ENCODE peak calls at places on chromosomes 7 and 10, in eight cellular contexts. X is psoas muscle; F is colonic mucosa; Z is thoracic aorta; C is ascending aorta; A is neuronal stem cell; N is right lobe of liver; S is CD4-positive, alpha-beta memory T cell. L is an unnamed sample.
A peak's percentile ranks its signal among the peaks of the same experiment; 100 is the strongest.

GRCh38 chr10:121260383-121260782 is 337.9 kb downstream of the FGFR2 start:
- DNase-seq in X (no peak), F (no peak), Z (no peak), C (no peak), A (no peak), N (no peak), S (no peak), L (no peak)

GRCh38 chr7:96203781-96204180 is 118.1 kb downstream of the SLC25A13 start:
- DNase-seq in X (no peak), F (no peak), Z (no peak), C (no peak), A (no peak), N (no peak), S (no peak), L (no peak)

GRCh38 chr7:141577043-141577839 is 26.0 kb downstream of the AGK start:
- DNase-seq in X (no peak), F (no peak), Z (no peak), C (no peak), A (no peak), N (no peak), S (no peak), L (no peak)

GRCh38 chr10:79052311-79053080 is 16.3 kb upstream of the ZMIZ1 start:
- DNase-seq in X (peak; percentile 31), F (peak; percentile 17), Z (no peak), C (peak; percentile 42), A (peak; percentile 27), N (peak; percentile 40), S (no peak), L (no peak)

GRCh38 chr10:105952153-105952552 is 1212.4 kb downstream of the SORCS1 start:
- DNase-seq in X (no peak), F (no peak), Z (no peak), C (no peak), A (peak; percentile 27), N (no peak), S (no peak), L (no peak)

GRCh38 chr7:36821617-36822016 is 97.3 kb upstream of the AOAH start:
- DNase-seq in X (no peak), F (no peak), Z (no peak), C (no peak), A (no peak), N (no peak), S (no peak), L (no peak)

GRCh38 chr7:54705436-54705835 is 53.6 kb downstream of the SEC61G start:
- DNase-seq in X (no peak), F (no peak), Z (no peak), C (no peak), A (no peak), N (no peak), S (no peak), L (no peak)

GRCh38 chr7:112994666-112995065 is 92.0 kb downstream of the GPR85 start:
- DNase-seq in X (no peak), F (no peak), Z (no peak), C (no peak), A (no peak), N (no peak), S (no peak), L (no peak)

GRCh38 chr10:126878594-126878993 is 26.6 kb upstream of the DOCK1 start:
- DNase-seq in X (no peak), F (no peak), Z (no peak), C (no peak), A (no peak), N (no peak), S (no peak), L (no peak)

GRCh38 chr10:35643976-35644799 is 2.1 kb upstream of the FZD8 start:
- DNase-seq in X (no peak), F (peak; percentile 34), Z (no peak), C (no peak), A (no peak), N (no peak), S (no peak), L (no peak)

DNA sequence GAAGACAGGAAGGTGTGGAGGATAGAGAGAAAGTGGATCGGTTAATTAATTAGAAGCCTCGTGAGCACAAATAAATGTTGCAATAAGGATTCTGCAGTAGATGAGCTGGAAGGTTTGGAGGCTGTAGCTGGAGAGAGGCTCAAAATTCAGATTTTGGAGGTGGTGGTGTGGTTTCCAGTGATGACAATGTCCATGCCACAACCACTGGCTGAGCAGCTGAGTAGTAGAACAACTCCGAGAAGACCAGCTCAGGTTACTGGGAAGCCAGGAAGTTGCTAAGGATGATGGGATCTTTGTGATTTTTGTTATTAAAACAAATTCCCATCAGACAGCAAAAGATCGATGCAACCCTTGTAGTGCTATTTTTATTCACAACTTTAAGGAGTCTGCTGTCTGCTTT is 7.7 kb downstream of the SLC26A4 start:
- DNase-seq in X (no peak), F (no peak), Z (no peak), C (no peak), A (no peak), N (no peak), S (no peak), L (no peak)
- H3K27me3 ChIP-seq in X (peaks cover 21% of the 10 kb centered on the region), F (no peaks in the 10 kb centered on the region), Z (no peaks in the 10 kb centered on the region), C (no peaks in the 10 kb centered on the region), A (peaks cover 38% of the 10 kb centered on the region), N (no peaks in the 10 kb centered on the region), S (peaks cover 9% of the 10 kb centered on the region), L (no peaks in the 10 kb centered on the region)

DNA sequence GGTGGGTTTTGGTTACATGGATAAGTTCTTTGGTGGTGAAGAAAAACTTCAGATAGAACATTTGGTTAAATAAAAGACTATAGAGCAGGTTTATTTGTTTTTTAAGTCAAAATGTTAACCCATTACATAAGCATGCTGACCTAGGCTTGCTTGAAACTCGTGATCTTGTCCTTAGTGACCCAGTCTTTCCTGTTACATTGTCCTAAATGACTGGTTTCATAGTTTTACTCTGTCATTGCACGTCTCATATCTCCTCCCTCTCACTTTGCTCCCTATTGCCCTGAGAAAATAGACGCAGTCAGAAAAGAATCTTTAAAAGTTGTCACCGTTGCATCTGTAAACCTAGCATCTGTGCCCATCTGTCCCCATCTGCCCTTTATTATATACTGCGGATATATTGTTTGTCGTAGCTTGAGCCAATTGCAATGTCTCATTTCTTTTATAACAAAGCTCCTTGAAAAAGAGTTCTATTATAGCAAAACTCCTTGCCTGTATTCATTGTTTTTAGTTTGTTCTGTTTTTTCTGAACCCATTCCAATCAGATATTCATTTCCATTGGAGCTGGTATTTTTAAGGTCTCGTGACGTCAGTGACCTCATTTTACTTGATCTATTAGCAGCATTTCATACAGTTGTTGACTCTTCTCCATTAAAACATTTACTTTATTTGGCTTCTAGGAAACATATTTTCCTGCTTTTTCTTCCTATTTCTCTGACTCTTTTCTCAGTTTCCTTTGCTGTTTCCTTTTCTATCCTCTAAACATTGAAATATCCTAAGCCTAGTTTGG is 57.3 kb downstream of the HELLS start:
- DNase-seq in X (no peak), F (no peak), Z (no peak), C (no peak), A (no peak), N (no peak), S (no peak), L (no peak)
- H3K27ac ChIP-seq in X (no peak overlapping the region), F (no peak overlapping the region), Z (no peak overlapping the region), C (no peak overlapping the region), A (no peak overlapping the region), N (no peak overlapping the region), S (no peak overlapping the region), L (no peak overlapping the region)

DNA sequence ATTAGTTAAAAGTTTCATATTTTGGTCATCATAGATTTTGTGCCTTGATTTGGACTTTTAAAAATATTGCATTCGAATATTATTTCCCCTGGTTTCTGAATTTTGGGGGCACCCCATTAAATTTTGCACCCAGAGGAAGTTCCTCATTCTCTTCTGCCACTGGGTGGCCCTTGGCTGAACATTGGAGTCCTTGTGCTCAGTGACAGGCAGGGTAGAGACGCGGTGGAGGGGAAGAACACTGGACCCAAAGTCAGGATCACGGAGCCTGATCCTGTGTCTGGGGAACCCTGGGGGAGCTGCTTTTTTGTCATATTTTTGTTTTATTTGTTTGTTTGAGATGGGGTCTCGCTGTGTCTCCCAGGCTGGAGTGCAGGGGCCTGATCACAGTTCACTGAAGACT is 74.7 kb downstream of the MKI67 start:
- DNase-seq in X (no peak), F (no peak), Z (no peak), C (peak; percentile 57), A (no peak), N (no peak), S (no peak), L (no peak)
- H3K36me3 ChIP-seq in X (no peaks in the 10 kb centered on the region), F (no peaks in the 10 kb centered on the region), Z (peaks cover 4% of the 10 kb centered on the region), C (no peaks in the 10 kb centered on the region), A (no peaks in the 10 kb centered on the region), N (no peaks in the 10 kb centered on the region), S (peaks cover 33% of the 10 kb centered on the region), L (peaks cover 25% of the 10 kb centered on the region)

GRCh38 chr7:30968747-30969603 is 5.2 kb downstream of the GHRHR start:
- DNase-seq in X (no peak), F (peak; percentile 38), Z (no peak), C (no peak), A (no peak), N (no peak), S (no peak), L (no peak)
- H3K27me3 ChIP-seq in X (peaks cover 6% of the 10 kb centered on the region), F (no peaks in the 10 kb centered on the region), Z (no peaks in the 10 kb centered on the region), C (no peaks in the 10 kb centered on the region), A (no peaks in the 10 kb centered on the region), N (no peaks in the 10 kb centered on the region), S (no peaks in the 10 kb centered on the region), L (no peaks in the 10 kb centered on the region)

DNA sequence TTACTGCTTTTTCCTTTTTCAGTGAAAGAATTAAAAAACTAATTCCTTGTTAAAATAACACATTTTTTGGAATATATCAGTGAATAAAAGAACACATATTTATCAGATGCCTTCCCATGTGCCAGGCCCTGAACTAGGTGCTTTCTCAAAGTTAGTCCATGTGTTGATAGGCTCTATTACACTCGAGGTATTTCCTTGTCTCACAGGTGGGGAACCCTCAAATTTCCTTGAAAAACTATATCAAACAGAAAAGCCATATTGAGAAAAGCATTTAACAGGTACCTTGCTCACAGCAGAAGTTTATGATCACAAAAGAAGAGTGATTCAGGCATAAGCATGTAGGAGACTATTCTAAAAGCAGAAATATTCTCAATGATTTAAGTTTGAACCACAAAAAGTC is 75.6 kb upstream of the OGDHL start:
- DNase-seq in X (no peak), F (no peak), Z (no peak), C (no peak), A (no peak), N (no peak), S (no peak), L (no peak)
- H3K27ac ChIP-seq in X (peak overlapping the region; percentile 12), F (no peak overlapping the region), Z (no peak overlapping the region), C (no peak overlapping the region), A (no peak overlapping the region), N (peak overlapping the region; percentile 62), S (no peak overlapping the region), L (no peak overlapping the region)

L was measured in CD8-positive, alpha-beta T cell.